ENCODE peak calls at places on chromosome 16, in seven cellular contexts. I is pancreas, O is brain microvascular endothelial cell, E is natural killer cell, Y is GM13977, P is WTC11, C is lower leg skin. T is an unnamed sample.

GRCh38 chr16:8474576-8474975 is 115.7 kb downstream of the TMEM114 start:
- DNase-seq in I (no peak), O (no peak), E (no peak), Y (no peak), P (no peak), C (no peak), T (no peak)

GRCh38 chr16:87570938-87571867 is 31.1 kb upstream of the JPH3 start:
- DNase-seq in I (peak), O (no peak), E (no peak), Y (no peak), P (peak), C (peak), T (no peak)

GRCh38 chr16:24991349-24991748 is 23.8 kb downstream of the ARHGAP17 start:
- DNase-seq in I (no peak), O (no peak), E (no peak), Y (no peak), P (no peak), C (no peak), T (no peak)

GRCh38 chr16:55695595-55695994 is 39.8 kb downstream of the SLC6A2 start:
- DNase-seq in I (no peak), O (no peak), E (no peak), Y (no peak), P (no peak), C (no peak), T (no peak)

GRCh38 chr16:80144191-80144590 is 396.6 kb upstream of the DYNLRB2 start:
- DNase-seq in I (no peak), O (no peak), E (no peak), Y (peak), P (no peak), C (no peak), T (no peak)

GRCh38 chr16:2963611-2964415 is at the start of gene KREMEN2:
- DNase-seq in I (peak), O (no peak), E (no peak), Y (peak), P (peak), C (no peak), T (no peak)

GRCh38 chr16:56822966-56823739 is 41.9 kb upstream of the SLC12A3 start:
- DNase-seq in I (no peak), O (no peak), E (no peak), Y (no peak), P (no peak), C (no peak), T (no peak)

GRCh38 chr16:2785101-2785991 is 2.0 kb downstream of the PRSS33 start:
- DNase-seq in I (peak), O (no peak), E (peak), Y (no peak), P (peak), C (no peak), T (peak)

GRCh38 chr16:54921229-54921824 is 9.3 kb upstream of the IRX5 start:
- DNase-seq in I (no peak), O (no peak), E (no peak), Y (no peak), P (no peak), C (no peak), T (no peak)

GRCh38 chr16:1778200-1779179 is 3.9 kb downstream of the SPSB3 start:
- DNase-seq in I (peak), O (peak), E (no peak), Y (no peak), P (no peak), C (no peak), T (no peak)

GRCh38 chr16:15682105-15682570 is 32.1 kb downstream of the NDE1 start:
- DNase-seq in I (no peak), O (peak), E (peak), Y (no peak), P (peak), C (peak), T (peak)
- TF ChIP-seq CTCF in I (no peak), O (peak), E (peak), Y (peak), P (no peak), C (no peak), T (peak)

GRCh38 chr16:19657831-19658230 is 60.2 kb downstream of the KNOP1 start:
- DNase-seq in I (no peak), O (no peak), E (no peak), Y (no peak), P (no peak), C (no peak), T (no peak)

GRCh38 chr16:19662351-19662750 is 55.7 kb downstream of the KNOP1 start:
- DNase-seq in I (no peak), O (no peak), E (no peak), Y (no peak), P (no peak), C (no peak), T (no peak)

GRCh38 chr16:19655242-19655777 is 62.7 kb downstream of the KNOP1 start:
- DNase-seq in I (no peak), O (no peak), E (no peak), Y (no peak), P (no peak), C (no peak), T (no peak)

GRCh38 chr16:19660432-19660831 is 57.6 kb downstream of the KNOP1 start:
- DNase-seq in I (no peak), O (no peak), E (no peak), Y (no peak), P (no peak), C (no peak), T (no peak)

DNA sequence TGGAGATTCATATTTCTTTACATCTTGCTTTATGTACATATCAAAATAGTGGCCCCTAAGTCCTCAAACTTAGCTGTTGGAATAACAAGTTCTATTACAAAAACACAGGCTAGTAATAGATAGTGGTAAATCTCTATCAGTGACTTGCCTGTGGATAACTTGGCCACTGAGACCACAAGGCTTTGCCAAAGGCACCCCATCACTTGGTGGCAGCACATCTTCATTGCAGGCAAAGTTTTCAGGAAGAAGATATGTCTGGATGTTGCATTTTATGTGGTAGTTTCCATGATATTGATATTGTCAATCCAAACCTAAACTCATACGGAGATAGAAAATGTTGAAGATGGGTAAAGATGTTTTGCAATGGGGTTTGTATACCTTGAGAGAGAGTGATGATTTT is 58.5 kb downstream of the KNOP1 start:
- DNase-seq in I (no peak), O (no peak), E (no peak), Y (no peak), P (no peak), C (no peak), T (no peak)
- TF ChIP-seq CTCF in I (no peak), O (no peak), E (no peak), Y (no peak), P (no peak), C (no peak), T (no peak)

GRCh38 chr16:12803203-12804093 is at the start of gene CPPED1:
- DNase-seq in I (peak), O (peak), E (peak), Y (peak), P (peak), C (peak), T (peak)
- TF ChIP-seq CTCF in I (no peak), O (no peak), E (no peak), Y (peak), P (no peak), C (no peak), T (no peak)

GRCh38 chr16:89409161-89409711 is 81.1 kb downstream of the ANKRD11 start:
- DNase-seq in I (no peak), O (peak), E (peak), Y (no peak), P (no peak), C (no peak), T (no peak)

GRCh38 chr16:89411335-89411850 is 79.0 kb downstream of the ANKRD11 start:
- DNase-seq in I (no peak), O (no peak), E (no peak), Y (no peak), P (no peak), C (no peak), T (no peak)

GRCh38 chr16:89408315-89408714 is 82.0 kb downstream of the ANKRD11 start:
- DNase-seq in I (no peak), O (no peak), E (no peak), Y (no peak), P (no peak), C (no peak), T (no peak)

GRCh38 chr16:89410794-89411309 is 79.5 kb downstream of the ANKRD11 start:
- DNase-seq in I (peak), O (peak), E (no peak), Y (no peak), P (no peak), C (peak), T (no peak)

GRCh38 chr16:89410322-89410721 is 80.0 kb downstream of the ANKRD11 start:
- DNase-seq in I (no peak), O (no peak), E (no peak), Y (no peak), P (no peak), C (no peak), T (no peak)
- TF ChIP-seq CTCF in I (no peak), O (no peak), E (no peak), Y (no peak), P (no peak), C (no peak), T (no peak)

T was measured in CD14-positive monocyte.